ENCODE peak calls at places on chromosomes 4 and X, in nine cellular contexts. K is NCI-H1694 treated with DMSO at 0.1 percent for 48 hours; U is effector memory CD8-positive, alpha-beta T cell; Q is NCI-H2171 treated with DMSO at 0.1 percent for 48 hours; H is ureter; X is C1 segment of cervical spinal cord; D is nucleus accumbens; T is stimulated activated CD4-positive, alpha-beta T cell treated with anti-CD3 and anti-CD28 coated beads, Interleukin-1b, Interleukin-23, amount 100 ng/mL, for 24 hours; C is T-helper 1 cell. N is an unnamed sample.

GRCh38 chrX:45824471-45824870 is 623.8 kb upstream of the DIPK2B start:
- DNase-seq in K (no peak), U (no peak), Q (no peak), H (peak), X (no peak), D (no peak), T (peak), C (peak), N (no peak)

GRCh38 chr4:40587826-40588225 is 41.8 kb downstream of the RBM47 start:
- DNase-seq in K (no peak), U (no peak), Q (no peak), H (no peak), X (no peak), D (no peak), T (no peak), C (no peak), N (no peak)

GRCh38 chrX:117996918-117997480 is 119.6 kb downstream of the KLHL13 start:
- DNase-seq in K (no peak), U (no peak), Q (no peak), H (no peak), X (no peak), D (no peak), T (no peak), C (no peak), N (no peak)

GRCh38 chr4:118226611-118227010 is 126.2 kb downstream of the PRSS12 start:
- DNase-seq in K (no peak), U (no peak), Q (no peak), H (no peak), X (no peak), D (no peak), T (no peak), C (no peak), N (no peak)

GRCh38 chrX:133926809-133927208 is 58.6 kb downstream of the GPC3 start:
- DNase-seq in K (no peak), U (no peak), Q (no peak), H (no peak), X (no peak), D (no peak), T (no peak), C (no peak), N (no peak)

GRCh38 chrX:74421181-74422028 is at the start of gene SLC16A2:
- DNase-seq in K (peak), U (peak), Q (peak), H (peak), X (peak), D (peak), T (no peak), C (peak), N (peak)

GRCh38 chr4:173397604-173398003 is 1.3 kb downstream of the SCRG1 start:
- DNase-seq in K (no peak), U (no peak), Q (no peak), H (no peak), X (no peak), D (no peak), T (no peak), C (no peak), N (no peak)

GRCh38 chr4:128322986-128323385 is 35.4 kb upstream of the PGRMC2 start:
- DNase-seq in K (no peak), U (no peak), Q (no peak), H (no peak), X (no peak), D (no peak), T (no peak), C (no peak), N (no peak)

GRCh38 chrX:128020701-128021100 is 31.5 kb downstream of the ACTRT1 start:
- DNase-seq in K (no peak), U (no peak), Q (no peak), H (no peak), X (no peak), D (no peak), T (no peak), C (no peak), N (no peak)

GRCh38 chr4:27759621-27760020 is 899.0 kb downstream of the STIM2 start:
- DNase-seq in K (no peak), U (no peak), Q (no peak), H (no peak), X (no peak), D (no peak), T (no peak), C (no peak), N (peak)

GRCh38 chr4:181756451-181756850 is 486.8 kb upstream of the TENM3 start:
- DNase-seq in K (no peak), U (no peak), Q (no peak), H (no peak), X (peak), D (no peak), T (no peak), C (no peak), N (no peak)

GRCh38 chrX:45806410-45807121 is 605.9 kb upstream of the DIPK2B start:
- DNase-seq in K (no peak), U (peak), Q (no peak), H (no peak), X (no peak), D (no peak), T (no peak), C (peak), N (no peak)

GRCh38 chrX:10010686-10011085 is 43.5 kb downstream of the CLDN34 start:
- DNase-seq in K (no peak), U (no peak), Q (no peak), H (no peak), X (no peak), D (no peak), T (no peak), C (no peak), N (no peak)

GRCh38 chr4:75834772-75835154 is 67.5 kb downstream of the PPEF2 start:
- DNase-seq in K (no peak), U (no peak), Q (no peak), H (no peak), X (no peak), D (no peak), T (no peak), C (no peak), N (no peak)

GRCh38 chrX:153903238-153903980 is 1.1 kb upstream of the AVPR2 start:
- DNase-seq in K (no peak), U (no peak), Q (no peak), H (no peak), X (no peak), D (no peak), T (no peak), C (no peak), N (no peak)

GRCh38 chr4:3302786-3303444 is 10.1 kb downstream of the RGS12 start:
- DNase-seq in K (no peak), U (peak), Q (no peak), H (peak), X (no peak), D (no peak), T (no peak), C (peak), N (no peak)

GRCh38 chr4:21452931-21453330 is 495.6 kb downstream of the KCNIP4 start:
- DNase-seq in K (no peak), U (no peak), Q (no peak), H (no peak), X (no peak), D (no peak), T (no peak), C (no peak), N (no peak)

GRCh38 chr4:127734976-127735375 is 4.8 kb downstream of the SLC25A31 start:
- DNase-seq in K (no peak), U (no peak), Q (no peak), H (no peak), X (no peak), D (no peak), T (no peak), C (no peak), N (no peak)

GRCh38 chr4:143354990-143355389 is 18.3 kb downstream of the GAB1 start:
- DNase-seq in K (no peak), U (no peak), Q (no peak), H (no peak), X (no peak), D (no peak), T (no peak), C (no peak), N (no peak)

GRCh38 chrX:68721546-68721945 is 74.1 kb downstream of the STARD8 start:
- DNase-seq in K (no peak), U (no peak), Q (no peak), H (no peak), X (no peak), D (no peak), T (no peak), C (no peak), N (no peak)

N was measured in caudate nucleus.